ENCODE peak calls at places on chromosome 19, in ten cellular contexts. X is sigmoid colon, U is stomach, W is transverse colon, O is SK-N-MC, Q is HCT116, Y is GM12892, Z is suprapubic skin, J is GM23338, B is HepG2. F is an unnamed sample.

GRCh38 chr19:5691205-5691929 is 1.3 kb downstream of the RPL36 start:
- DNase-seq in X (peak; percentile 89), U (peak; percentile 66), W (peak; percentile 78), O (no peak), Q (no peak), Y (no peak), Z (peak; percentile 86), J (peak; percentile 47), B (no peak), F (peak; percentile 62)

GRCh38 chr19:19594371-19594770 is 24.1 kb downstream of the PBX4 start:
- DNase-seq in X (no peak), U (no peak), W (no peak), O (no peak), Q (no peak), Y (no peak), Z (no peak), J (no peak), B (no peak), F (no peak)

GRCh38 chr19:33622809-33623511 is 1.2 kb downstream of the CHST8 start:
- DNase-seq in X (no peak), U (no peak), W (no peak), O (no peak), Q (no peak), Y (no peak), Z (no peak), J (peak; percentile 62), B (no peak), F (no peak)

GRCh38 chr19:44876930-44877530 is 14.0 kb upstream of the TOMM40 start:
- DNase-seq in X (no peak), U (no peak), W (no peak), O (no peak), Q (no peak), Y (no peak), Z (no peak), J (no peak), B (no peak), F (no peak)

GRCh38 chr19:52410276-52410675 is 12.6 kb downstream of the ZNF528 start:
- DNase-seq in X (no peak), U (no peak), W (no peak), O (no peak), Q (no peak), Y (no peak), Z (no peak), J (no peak), B (no peak), F (no peak)

GRCh38 chr19:46489445-46490272 is 6.0 kb downstream of the PNMA8B start:
- DNase-seq in X (peak; percentile 79), U (peak; percentile 50), W (peak; percentile 26), O (no peak), Q (no peak), Y (no peak), Z (peak; percentile 83), J (peak; percentile 71), B (no peak), F (no peak)

GRCh38 chr19:5470264-5470671 is 15.1 kb downstream of the ZNRF4 start:
- DNase-seq in X (no peak), U (peak; percentile 26), W (peak; percentile 48), O (no peak), Q (no peak), Y (no peak), Z (no peak), J (no peak), B (peak; percentile 88), F (peak; percentile 8)

GRCh38 chr19:5932593-5933262 is 18.7 kb downstream of the CAPS start:
- DNase-seq in X (no peak), U (no peak), W (no peak), O (no peak), Q (no peak), Y (no peak), Z (no peak), J (no peak), B (no peak), F (no peak)

GRCh38 chr19:43755256-43755801 is 567 bp upstream of the SMG9 start:
- DNase-seq in X (peak; percentile 90), U (peak; percentile 86), W (peak; percentile 90), O (no peak), Q (no peak), Y (no peak), Z (no peak), J (peak; percentile 61), B (no peak), F (peak; percentile 75)

GRCh38 chr19:43751466-43752220 is 3.1 kb downstream of the SMG9 start:
- DNase-seq in X (no peak), U (no peak), W (no peak), O (no peak), Q (no peak), Y (no peak), Z (no peak), J (no peak), B (no peak), F (no peak)

GRCh38 chr19:43752287-43752875 is 2.4 kb downstream of the SMG9 start:
- DNase-seq in X (no peak), U (no peak), W (no peak), O (no peak), Q (no peak), Y (no peak), Z (no peak), J (no peak), B (no peak), F (no peak)

GRCh38 chr19:43754562-43755255 is at the start of gene SMG9:
- DNase-seq in X (peak; percentile 99), U (peak; percentile 99), W (peak; percentile 99), O (peak; percentile 79), Q (peak; percentile 95), Y (peak; percentile 82), Z (peak; percentile 98), J (peak; percentile 97), B (peak; percentile 94), F (peak; percentile 96)

GRCh38 chr19:43754312-43754561 is 525 bp downstream of the SMG9 start:
- DNase-seq in X (no peak), U (no peak), W (no peak), O (no peak), Q (no peak), Y (no peak), Z (no peak), J (no peak), B (no peak), F (no peak)
- TF ChIP-seq POLR2AphosphoS5 in X (no peak), U (no peak), W (no peak), O (no peak), Q (no peak), Y (no peak), Z (no peak), J (no peak), B (no peak), F (no peak)

DNA sequence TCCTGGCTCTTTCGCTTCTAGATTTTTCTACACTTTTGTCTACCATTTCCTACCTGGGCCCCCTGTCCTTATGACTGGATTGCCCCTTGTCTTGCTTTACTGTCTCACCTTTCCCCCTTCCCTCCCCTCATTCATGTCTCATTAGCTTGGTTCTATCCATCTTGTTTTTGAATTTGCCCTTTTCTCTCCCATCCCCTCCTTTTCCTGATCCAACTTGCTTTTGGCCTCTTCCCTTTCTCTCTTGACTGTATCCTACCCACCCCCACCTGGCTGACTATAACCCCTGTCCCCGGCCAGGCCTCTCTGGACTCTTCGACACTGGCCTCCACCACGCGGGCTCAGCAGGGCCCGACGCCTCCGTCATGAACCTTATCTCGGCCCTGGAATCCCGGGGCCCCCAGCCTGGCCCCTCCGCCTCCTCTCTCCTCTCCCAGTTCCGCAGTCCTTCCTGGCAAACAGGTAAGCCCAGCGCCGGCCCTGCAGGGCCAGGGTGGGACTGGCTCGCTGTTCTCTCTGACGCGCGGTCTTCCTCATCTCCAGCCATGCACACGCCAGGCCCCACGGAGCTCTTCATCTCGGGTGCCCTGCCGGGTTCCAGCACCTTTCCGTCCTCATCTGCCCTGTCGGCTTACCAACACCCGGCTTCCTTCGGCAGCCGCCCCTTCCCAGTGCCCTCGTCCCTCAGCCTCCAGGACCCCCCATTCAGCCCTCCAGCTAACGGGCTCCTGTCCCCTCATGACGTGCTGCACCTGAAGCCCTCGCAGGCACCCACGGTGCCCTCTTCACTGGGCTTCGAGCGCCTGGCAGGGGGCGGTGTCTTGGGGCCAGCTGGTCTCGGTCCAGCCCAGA is 3.4 kb downstream of the PRR12 start:
- DNase-seq in X (no peak), U (no peak), W (no peak), O (no peak), Q (no peak), Y (no peak), Z (no peak), J (no peak), B (no peak), F (no peak)
- TF ChIP-seq POLR2AphosphoS5 in X (no peak), U (no peak), W (no peak), O (no peak), Q (no peak), Y (no peak), Z (no peak), J (no peak), B (no peak), F (no peak)

GRCh38 chr19:39679056-39679790 is 23.5 kb downstream of the LGALS16 start:
- DNase-seq in X (no peak), U (no peak), W (no peak), O (no peak), Q (no peak), Y (peak; percentile 26), Z (no peak), J (no peak), B (no peak), F (no peak)

GRCh38 chr19:39680593-39680992 is 23.7 kb upstream of the LGALS14 start:
- DNase-seq in X (no peak), U (no peak), W (no peak), O (no peak), Q (no peak), Y (no peak), Z (no peak), J (no peak), B (no peak), F (no peak)

GRCh38 chr19:39677931-39678889 is 22.5 kb downstream of the LGALS16 start:
- DNase-seq in X (no peak), U (peak; percentile 62), W (no peak), O (no peak), Q (no peak), Y (no peak), Z (no peak), J (no peak), B (peak; percentile 71), F (peak; percentile 73)

GRCh38 chr19:39681416-39681815 is 22.9 kb upstream of the LGALS14 start:
- DNase-seq in X (no peak), U (no peak), W (no peak), O (no peak), Q (no peak), Y (no peak), Z (no peak), J (no peak), B (no peak), F (no peak)

GRCh38 chr19:39679791-39680168 is 24.1 kb downstream of the LGALS16 start:
- DNase-seq in X (no peak), U (no peak), W (no peak), O (no peak), Q (no peak), Y (no peak), Z (no peak), J (no peak), B (no peak), F (no peak)
- TF ChIP-seq POLR2AphosphoS5 in X (no peak), U (no peak), W (no peak), O (no peak), Q (no peak), Y (no peak), Z (no peak), J (no peak), B (no peak), F (no peak)

DNA sequence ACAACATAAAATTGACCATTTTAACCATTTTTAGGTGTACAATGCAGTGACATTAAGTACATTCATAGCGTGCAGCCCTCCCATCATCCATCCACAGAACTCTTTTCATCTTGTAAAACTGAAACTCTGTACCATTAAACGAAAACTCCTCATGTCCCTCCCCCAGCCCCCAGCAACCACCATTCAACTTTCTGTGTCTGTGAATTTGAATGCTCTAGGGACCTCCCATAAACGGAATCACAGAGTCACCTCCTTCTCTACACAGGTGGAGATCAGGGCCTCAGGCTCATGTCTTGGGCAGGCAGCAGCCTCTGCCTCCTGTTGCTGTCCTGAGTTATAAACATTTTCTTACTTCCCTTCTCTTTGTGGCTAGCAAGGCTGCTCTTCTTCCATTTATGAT is 7.3 kb upstream of the CCNE1 start:
- DNase-seq in X (no peak), U (no peak), W (no peak), O (no peak), Q (no peak), Y (peak; percentile 51), Z (no peak), J (no peak), B (no peak), F (no peak)
- TF ChIP-seq POLR2AphosphoS5 in X (no peak), U (no peak), W (no peak), O (no peak), Q (no peak), Y (no peak), Z (no peak), J (no peak), B (no peak), F (no peak)